ENCODE peak calls at places on chromosome 12, in seven cellular contexts. One of them, this sample, is unnamed.

GRCh38 chr12:122860854-122861585 is 25.8 kb downstream of the HIP1R start:
- DNase-seq in prostate gland: no peak
- DNase-seq in stomach: no peak
- DNase-seq in vagina: no peak
- DNase-seq in breast epithelium: no peak
- DNase-seq in transverse colon: no peak
- DNase-seq in Panc1: no peak
- DNase-seq in this sample: peak

GRCh38 chr12:15855646-15856045 is 26.5 kb upstream of the STRAP start:
- DNase-seq in prostate gland: no peak
- DNase-seq in stomach: no peak
- DNase-seq in vagina: no peak
- DNase-seq in breast epithelium: no peak
- DNase-seq in transverse colon: no peak
- DNase-seq in Panc1: no peak
- DNase-seq in this sample: no peak

GRCh38 chr12:101566318-101566717 is 28.5 kb upstream of the MYBPC1 start:
- DNase-seq in prostate gland: no peak
- DNase-seq in stomach: no peak
- DNase-seq in vagina: no peak
- DNase-seq in breast epithelium: no peak
- DNase-seq in transverse colon: no peak
- DNase-seq in Panc1: no peak
- DNase-seq in this sample: no peak

GRCh38 chr12:13436696-13437391 is 240.3 kb downstream of the EMP1 start:
- DNase-seq in prostate gland: no peak
- DNase-seq in stomach: peak
- DNase-seq in vagina: peak
- DNase-seq in breast epithelium: no peak
- DNase-seq in transverse colon: no peak
- DNase-seq in Panc1: no peak
- DNase-seq in this sample: no peak

GRCh38 chr12:104713444-104713843 is 244.6 kb downstream of the SLC41A2 start:
- DNase-seq in prostate gland: no peak
- DNase-seq in stomach: no peak
- DNase-seq in vagina: no peak
- DNase-seq in breast epithelium: no peak
- DNase-seq in transverse colon: no peak
- DNase-seq in Panc1: no peak
- DNase-seq in this sample: no peak

GRCh38 chr12:10276774-10277173 is 30.9 kb upstream of the KLRD1 start:
- DNase-seq in prostate gland: no peak
- DNase-seq in stomach: no peak
- DNase-seq in vagina: no peak
- DNase-seq in breast epithelium: no peak
- DNase-seq in transverse colon: no peak
- DNase-seq in Panc1: no peak
- DNase-seq in this sample: no peak

GRCh38 chr12:132904718-132905328 is 17.4 kb upstream of the CHFR start:
- DNase-seq in prostate gland: peak
- DNase-seq in stomach: peak
- DNase-seq in vagina: no peak
- DNase-seq in breast epithelium: peak
- DNase-seq in transverse colon: peak
- DNase-seq in Panc1: no peak
- DNase-seq in this sample: peak

GRCh38 chr12:66288121-66288520 is 14.2 kb upstream of the HELB start:
- DNase-seq in prostate gland: no peak
- DNase-seq in stomach: no peak
- DNase-seq in vagina: no peak
- DNase-seq in breast epithelium: no peak
- DNase-seq in transverse colon: no peak
- DNase-seq in Panc1: no peak
- DNase-seq in this sample: no peak

GRCh38 chr12:111093428-111094142 is 173.2 kb upstream of the MYL2 start:
- DNase-seq in prostate gland: peak
- DNase-seq in stomach: no peak
- DNase-seq in vagina: no peak
- DNase-seq in breast epithelium: no peak
- DNase-seq in transverse colon: no peak
- DNase-seq in Panc1: no peak
- DNase-seq in this sample: peak

GRCh38 chr12:34345801-34346200 is 323.5 kb downstream of the ALG10 start:
- DNase-seq in prostate gland: no peak
- DNase-seq in stomach: no peak
- DNase-seq in vagina: no peak
- DNase-seq in breast epithelium: no peak
- DNase-seq in transverse colon: no peak
- DNase-seq in Panc1: no peak
- DNase-seq in this sample: no peak

GRCh38 chr12:54329756-54330155 is 4.8 kb downstream of the COPZ1 start:
- DNase-seq in prostate gland: no peak
- DNase-seq in stomach: no peak
- DNase-seq in vagina: no peak
- DNase-seq in breast epithelium: no peak
- DNase-seq in transverse colon: no peak
- DNase-seq in Panc1: no peak
- DNase-seq in this sample: no peak

GRCh38 chr12:109130755-109131521 is 14.6 kb downstream of the ACACB start:
- DNase-seq in prostate gland: no peak
- DNase-seq in stomach: peak
- DNase-seq in vagina: no peak
- DNase-seq in breast epithelium: no peak
- DNase-seq in transverse colon: peak
- DNase-seq in Panc1: no peak
- DNase-seq in this sample: no peak

GRCh38 chr12:109130297-109130696 is 13.9 kb downstream of the ACACB start:
- DNase-seq in prostate gland: no peak
- DNase-seq in stomach: no peak
- DNase-seq in vagina: no peak
- DNase-seq in breast epithelium: no peak
- DNase-seq in transverse colon: no peak
- DNase-seq in Panc1: no peak
- DNase-seq in this sample: no peak

GRCh38 chr12:109134186-109134917 is 18.0 kb downstream of the ACACB start:
- DNase-seq in prostate gland: no peak
- DNase-seq in stomach: peak
- DNase-seq in vagina: no peak
- DNase-seq in breast epithelium: no peak
- DNase-seq in transverse colon: no peak
- DNase-seq in Panc1: no peak
- DNase-seq in this sample: peak

GRCh38 chr12:109127533-109128242 is 11.3 kb downstream of the ACACB start:
- DNase-seq in prostate gland: no peak
- DNase-seq in stomach: no peak
- DNase-seq in vagina: no peak
- DNase-seq in breast epithelium: no peak
- DNase-seq in transverse colon: no peak
- DNase-seq in Panc1: no peak
- DNase-seq in this sample: no peak

DNA sequence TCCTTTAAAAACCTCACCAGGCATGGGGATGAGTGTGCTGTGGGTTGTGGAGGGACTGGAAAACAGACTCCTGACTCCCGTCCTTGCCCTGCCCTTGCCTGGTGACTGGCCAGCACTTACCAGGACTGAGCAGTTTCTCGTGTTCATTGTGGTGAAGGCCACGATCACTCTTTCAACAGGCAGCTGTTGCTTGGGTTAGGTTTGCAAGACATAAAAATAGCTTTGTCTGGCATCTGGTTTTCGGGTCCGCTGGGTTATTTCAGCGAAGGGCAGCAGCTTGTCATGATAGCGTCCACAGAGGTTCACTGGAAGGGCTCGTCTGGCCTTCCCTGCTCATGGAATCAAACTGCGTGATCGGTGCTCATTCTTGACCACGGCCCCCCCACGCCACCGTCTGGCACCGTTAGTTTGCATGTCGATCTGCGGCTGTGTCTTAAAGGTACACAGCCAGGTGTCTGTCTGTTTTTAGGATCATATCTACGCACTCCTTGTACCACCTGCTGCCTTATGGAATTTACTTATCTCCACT is 15.2 kb downstream of the ACACB start:
- DNase-seq in prostate gland: no peak
- DNase-seq in stomach: no peak
- DNase-seq in vagina: no peak
- DNase-seq in breast epithelium: no peak
- DNase-seq in transverse colon: peak
- DNase-seq in Panc1: no peak
- DNase-seq in this sample: no peak
- H3K4me3 ChIP-seq in prostate gland: no peak
- H3K4me3 ChIP-seq in stomach: peak
- H3K4me3 ChIP-seq in vagina: no peak
- H3K4me3 ChIP-seq in breast epithelium: no peak
- H3K4me3 ChIP-seq in transverse colon: no peak
- H3K4me3 ChIP-seq in Panc1: no peak
- H3K4me3 ChIP-seq in this sample: no peak

GRCh38 chr12:88578821-88579518 is 1.3 kb downstream of the KITLG start:
- DNase-seq in prostate gland: no peak
- DNase-seq in stomach: no peak
- DNase-seq in vagina: no peak
- DNase-seq in breast epithelium: no peak
- DNase-seq in transverse colon: peak
- DNase-seq in Panc1: no peak
- DNase-seq in this sample: no peak

GRCh38 chr12:88578274-88578673 is 2.0 kb downstream of the KITLG start:
- DNase-seq in prostate gland: no peak
- DNase-seq in stomach: no peak
- DNase-seq in vagina: no peak
- DNase-seq in breast epithelium: no peak
- DNase-seq in transverse colon: no peak
- DNase-seq in Panc1: no peak
- DNase-seq in this sample: no peak

GRCh38 chr12:88577537-88577936 is 2.7 kb downstream of the KITLG start:
- DNase-seq in prostate gland: no peak
- DNase-seq in stomach: no peak
- DNase-seq in vagina: no peak
- DNase-seq in breast epithelium: no peak
- DNase-seq in transverse colon: no peak
- DNase-seq in Panc1: no peak
- DNase-seq in this sample: no peak

GRCh38 chr12:88579572-88579940 is 715 bp downstream of the KITLG start:
- DNase-seq in prostate gland: peak
- DNase-seq in stomach: peak
- DNase-seq in vagina: no peak
- DNase-seq in breast epithelium: no peak
- DNase-seq in transverse colon: peak
- DNase-seq in Panc1: no peak
- DNase-seq in this sample: peak

DNA sequence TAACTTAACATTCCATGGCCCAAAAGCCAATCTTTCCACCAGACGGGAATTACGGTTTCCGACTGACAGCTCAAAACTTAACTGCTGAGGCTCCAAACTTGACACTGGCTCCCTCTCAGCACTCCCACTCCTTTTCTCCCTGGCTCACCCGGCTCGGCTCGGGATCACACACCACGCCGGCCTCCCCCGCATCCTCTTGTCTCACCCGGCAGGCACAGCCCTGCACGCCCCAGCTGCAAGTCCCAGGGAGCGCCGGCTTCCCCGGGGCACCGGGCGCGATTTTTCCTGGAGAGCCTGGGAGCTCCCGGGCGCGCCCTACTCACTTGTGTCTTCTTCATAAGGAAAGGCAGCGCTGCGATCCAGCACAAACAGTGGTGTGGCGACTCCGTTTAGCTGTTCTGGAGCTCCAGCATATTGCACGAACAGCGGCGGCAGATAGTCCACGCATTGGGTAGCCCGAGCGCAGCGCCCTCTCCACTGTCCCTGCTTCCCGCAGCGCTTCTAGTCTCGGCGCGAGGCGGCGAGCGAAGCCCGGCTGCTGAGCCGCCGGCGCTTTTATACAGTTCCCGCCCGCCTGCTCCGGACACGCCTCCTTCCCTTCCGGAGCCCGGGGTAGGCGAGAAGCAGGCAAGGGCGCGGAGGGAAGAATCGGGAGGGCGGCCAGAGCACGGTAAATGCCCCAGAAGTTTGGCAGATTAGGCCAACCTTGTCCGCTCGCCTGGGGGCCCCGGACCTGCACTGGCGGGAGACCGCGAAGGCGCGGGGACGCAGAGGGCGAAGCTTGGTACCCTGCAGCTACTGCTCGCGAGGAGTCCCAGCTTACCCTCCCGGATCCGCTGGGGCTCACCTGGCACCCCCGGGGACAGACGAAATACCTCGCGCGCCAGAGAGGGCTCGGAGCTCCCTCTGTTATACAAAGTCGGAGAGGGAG is at the start of gene KITLG:
- DNase-seq in prostate gland: peak
- DNase-seq in stomach: peak
- DNase-seq in vagina: peak
- DNase-seq in breast epithelium: peak
- DNase-seq in transverse colon: peak
- DNase-seq in Panc1: no peak
- DNase-seq in this sample: peak
- TF ChIP-seq CTCF in prostate gland: peak
- TF ChIP-seq CTCF in stomach: peak
- TF ChIP-seq CTCF in vagina: no peak
- TF ChIP-seq CTCF in breast epithelium: peak
- TF ChIP-seq CTCF in transverse colon: peak
- TF ChIP-seq CTCF in Panc1: peak
- TF ChIP-seq CTCF in this sample: no peak

DNA sequence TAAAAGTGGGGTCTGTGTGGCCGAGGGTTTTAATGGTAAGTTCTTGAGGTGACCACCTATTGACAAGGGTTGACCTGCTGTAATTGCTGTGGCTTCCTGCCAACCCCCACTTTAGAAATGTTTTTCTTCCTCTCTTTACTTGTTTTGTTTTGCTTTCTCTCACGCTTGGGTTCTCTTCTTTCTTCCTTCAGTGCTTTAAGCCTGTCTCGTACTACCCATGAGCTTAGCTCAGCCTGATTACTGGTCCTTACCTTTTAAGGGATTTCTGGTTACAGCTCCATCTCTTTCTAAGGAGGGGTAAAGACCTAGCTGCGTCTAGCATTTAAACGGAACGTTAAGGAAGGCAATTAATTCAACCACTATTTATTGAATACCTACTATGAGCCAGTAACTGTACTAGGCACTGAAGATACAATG is 735 bp upstream of the PPP1R12A start:
- DNase-seq in prostate gland: no peak
- DNase-seq in stomach: no peak
- DNase-seq in vagina: no peak
- DNase-seq in breast epithelium: no peak
- DNase-seq in transverse colon: peak
- DNase-seq in Panc1: no peak
- DNase-seq in this sample: no peak
- TF ChIP-seq POLR2AphosphoS5 in prostate gland: no peak
- TF ChIP-seq POLR2AphosphoS5 in stomach: peak
- TF ChIP-seq POLR2AphosphoS5 in vagina: no peak
- TF ChIP-seq POLR2AphosphoS5 in breast epithelium: no peak
- TF ChIP-seq POLR2AphosphoS5 in transverse colon: no peak
- TF ChIP-seq POLR2AphosphoS5 in Panc1: no peak
- TF ChIP-seq POLR2AphosphoS5 in this sample: no peak

DNA sequence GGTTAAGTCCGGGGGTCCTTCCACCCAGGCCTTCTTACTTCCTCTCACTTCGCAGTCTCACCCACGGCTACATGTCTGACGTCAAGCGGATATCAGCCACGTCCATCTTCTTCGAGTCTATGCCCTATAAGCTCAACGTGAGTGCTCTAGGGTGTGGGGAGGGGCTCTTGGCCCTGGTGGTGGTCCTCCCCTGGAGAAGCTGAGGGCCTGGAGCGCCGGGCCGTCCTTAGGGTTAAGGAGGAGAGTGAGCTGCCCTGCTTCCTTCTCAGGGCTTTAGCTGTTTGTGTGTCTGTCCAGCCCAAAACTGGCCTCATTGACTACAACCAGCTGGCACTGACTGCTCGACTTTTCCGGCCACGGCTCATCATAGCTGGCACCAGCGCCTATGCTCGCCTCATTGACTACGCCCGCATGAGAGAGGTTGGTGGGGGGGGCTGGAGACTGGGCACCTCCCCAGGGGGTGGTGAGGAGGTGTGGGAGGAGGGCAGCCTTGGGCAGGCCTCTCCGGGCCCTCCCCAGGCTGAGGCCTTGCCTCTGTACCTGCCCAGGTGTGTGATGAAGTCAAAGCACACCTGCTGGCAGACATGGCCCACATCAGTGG is 2.7 kb downstream of the SHMT2 start:
- DNase-seq in prostate gland: no peak
- DNase-seq in stomach: no peak
- DNase-seq in vagina: no peak
- DNase-seq in breast epithelium: no peak
- DNase-seq in transverse colon: no peak
- DNase-seq in Panc1: no peak
- DNase-seq in this sample: peak
- H3K4me3 ChIP-seq in prostate gland: no peak
- H3K4me3 ChIP-seq in stomach: no peak
- H3K4me3 ChIP-seq in vagina: no peak
- H3K4me3 ChIP-seq in breast epithelium: no peak
- H3K4me3 ChIP-seq in transverse colon: no peak
- H3K4me3 ChIP-seq in Panc1: no peak
- H3K4me3 ChIP-seq in this sample: no peak